ENCODE peak calls at places on chromosomes 3 and 15, in seven cellular contexts. N, K, O, Q, W, V and S are unnamed samples.

GRCh38 chr3:112560330-112560729 is 1.4 kb downstream of the ATG3 start:
- DNase-seq in V (no peak), K (no peak), N (no peak), O (no peak), W (no peak), Q (no peak), S (no peak)

GRCh38 chr3:50450135-50450911 is 53.1 kb downstream of the CACNA2D2 start:
- DNase-seq in N (no peak), W (peak; percentile 81), V (no peak), K (no peak), O (no peak), Q (no peak), S (peak; percentile 35)

GRCh38 chr3:104614564-104614963 is 752.1 kb upstream of the ALCAM start:
- DNase-seq in K (no peak), V (no peak), N (no peak), W (no peak), Q (no peak), O (no peak), S (no peak)

GRCh38 chr3:156681003-156681402 is 6.6 kb downstream of the TIPARP start:
- DNase-seq in Q (peak; percentile 62), N (no peak), O (peak; percentile 26), W (peak; percentile 84), K (peak; percentile 86), V (no peak), S (no peak)

GRCh38 chr15:90097475-90097874 is 4.8 kb downstream of the IDH2 start:
- DNase-seq in O (no peak), W (no peak), N (no peak), Q (no peak), K (no peak), V (no peak), S (peak; percentile 34)

GRCh38 chr15:25094519-25094918 is 139.7 kb downstream of the SNRPN start:
- DNase-seq in N (peak; percentile 20), O (no peak), V (no peak), Q (no peak), W (no peak), K (no peak), S (no peak)

GRCh38 chr15:92391640-92392039 is 2.0 kb upstream of the ST8SIA2 start:
- DNase-seq in O (peak; percentile 15), V (no peak), N (no peak), K (no peak), W (no peak), Q (peak; percentile 24), S (no peak)

GRCh38 chr15:25408428-25408827 is 30.4 kb downstream of the UBE3A start:
- DNase-seq in O (no peak), V (no peak), Q (peak; percentile 7), W (no peak), N (no peak), K (no peak), S (no peak)

GRCh38 chr15:89323825-89324224 is 10.8 kb downstream of the POLG start:
- DNase-seq in V (no peak), O (no peak), Q (no peak), N (no peak), W (no peak), K (no peak), S (no peak)

GRCh38 chr15:80996247-80996646 is 4.5 kb upstream of the TLNRD1 start:
- DNase-seq in V (no peak), O (no peak), N (no peak), W (no peak), K (peak; percentile 8), Q (no peak), S (no peak)

GRCh38 chr3:178367817-178368617 is 168.2 kb upstream of the KCNMB2 start:
- DNase-seq in O (no peak), K (no peak), N (no peak), V (no peak), Q (no peak), W (no peak), S (no peak)

GRCh38 chr15:67097893-67098740 is 32.7 kb downstream of the SMAD3 start:
- DNase-seq in O (no peak), K (peak; percentile 20), V (no peak), N (no peak), Q (peak; percentile 79), W (no peak), S (peak; percentile 21)

GRCh38 chr15:83278191-83278590 is 6.3 kb downstream of the BNC1 start:
- DNase-seq in O (no peak), V (no peak), Q (peak; percentile 53), K (no peak), W (no peak), N (no peak), S (no peak)

GRCh38 chr3:66473637-66474036 is 27.2 kb downstream of the LRIG1 start:
- DNase-seq in O (no peak), V (no peak), N (no peak), K (no peak), Q (peak; percentile 51), W (no peak), S (no peak)

GRCh38 chr3:12289562-12289961 is 692 bp downstream of the PPARG start:
- DNase-seq in N (no peak), O (no peak), K (no peak), Q (no peak), W (no peak), V (no peak), S (no peak)

GRCh38 chr3:173725507-173725906 is 328.0 kb downstream of the NLGN1 start:
- DNase-seq in O (no peak), V (no peak), K (no peak), N (no peak), W (no peak), Q (no peak), S (no peak)

GRCh38 chr3:140296796-140297352 is 361.9 kb downstream of the CLSTN2 start:
- DNase-seq in V (no peak), W (no peak), N (no peak), O (no peak), K (no peak), Q (peak; percentile 64), S (no peak)

GRCh38 chr3:141109761-141110160 is 58.6 kb downstream of the SPSB4 start:
- DNase-seq in O (no peak), N (peak; percentile 78), W (no peak), V (no peak), Q (no peak), K (no peak), S (no peak)

GRCh38 chr3:37652851-37653250 is 208.8 kb upstream of the CTDSPL start:
- DNase-seq in W (no peak), N (no peak), Q (no peak), V (no peak), K (no peak), O (no peak), S (no peak)

GRCh38 chr3:37741644-37742043 is 120.0 kb upstream of the CTDSPL start:
- DNase-seq in N (peak; percentile 84), Q (peak; percentile 26), O (peak; percentile 42), W (peak; percentile 59), V (peak; percentile 39), K (no peak), S (no peak)